ENCODE peak calls at places on chromosomes 2 and 18, in six cellular contexts. D is GM23248, M is neural progenitor cell, X is HCT116, R is SK-N-SH, S is PC-3. G is an unnamed sample.

GRCh38 chr2:76998713-76999112 is 523.5 kb downstream of the LRRTM4 start:
- DNase-seq in D (no peak), M (no peak), S (peak; percentile 43), X (no peak), R (no peak), G (no peak)

GRCh38 chr2:231662028-231662810 is 46.1 kb upstream of the PTMA start:
- DNase-seq in M (peak; percentile 98), D (peak; percentile 98), R (peak; percentile 38), X (peak; percentile 97), S (peak; percentile 97), G (peak; percentile 98)

GRCh38 chr18:72867721-72868665 is at the start of gene NETO1:
- DNase-seq in M (peak; percentile 69), R (peak; percentile 35), D (no peak), S (peak; percentile 41), X (no peak), G (no peak)

GRCh38 chr2:65017335-65017734 is 28.1 kb downstream of the SLC1A4 start:
- DNase-seq in X (no peak), M (peak; percentile 26), D (no peak), R (no peak), S (peak; percentile 28), G (no peak)

GRCh38 chr2:150526827-150527226 is 39.4 kb upstream of the RND3 start:
- DNase-seq in X (peak; percentile 72), R (no peak), M (no peak), S (peak; percentile 97), D (peak; percentile 95), G (no peak)

GRCh38 chr2:95383635-95384027 is 18.9 kb upstream of the FAHD2A start:
- DNase-seq in M (no peak), D (no peak), S (no peak), R (no peak), X (no peak), G (no peak)

GRCh38 chr2:200476836-200477235 is 33.0 kb downstream of the KCTD18 start:
- DNase-seq in D (no peak), X (no peak), M (no peak), R (no peak), S (no peak), G (no peak)

GRCh38 chr2:19033240-19033639 is 325.2 kb downstream of the OSR1 start:
- DNase-seq in M (no peak), R (no peak), X (no peak), D (no peak), S (no peak), G (no peak)

DNA sequence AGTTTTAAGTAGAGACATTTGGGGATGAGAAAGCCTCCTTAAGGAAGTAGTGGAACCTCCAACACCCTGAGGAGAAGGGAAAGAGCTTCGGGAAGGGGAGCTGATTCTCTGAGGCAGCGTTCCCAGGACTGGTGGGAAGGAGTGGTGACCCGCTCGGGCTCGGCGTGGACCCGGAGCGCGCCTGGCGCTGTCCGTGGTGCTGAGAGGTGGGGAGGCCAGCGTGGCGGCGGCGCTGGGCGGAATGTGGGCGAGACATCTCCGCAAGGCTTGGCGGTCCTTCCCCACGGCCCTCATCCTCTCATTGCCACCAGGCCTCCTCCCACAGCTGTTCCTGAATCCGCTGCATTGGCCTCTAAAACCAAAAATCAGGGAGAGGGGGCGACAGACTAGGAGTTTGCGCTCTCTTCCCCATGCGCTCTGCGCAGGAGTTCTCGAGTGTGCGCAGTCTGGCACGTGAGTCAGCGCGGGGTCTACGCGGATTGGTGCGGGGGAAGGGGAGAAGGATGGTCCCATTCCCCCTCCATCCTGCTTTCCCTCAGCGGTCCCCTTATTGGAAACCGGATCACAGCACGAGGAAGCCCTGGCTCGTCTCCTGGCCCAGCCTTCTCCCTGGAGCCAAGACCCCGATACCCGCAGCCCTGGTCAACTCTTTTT is 857 bp downstream of the RESP18 start:
- DNase-seq in X (no peak), D (peak; percentile 61), S (no peak), R (no peak), M (peak; percentile 84), G (no peak)
- TF ChIP-seq EZH2phosphoT487 in X (no peak), D (no peak), S (no peak), R (no peak), M (no peak), G (no peak)

GRCh38 chr2:7011376-7012083 is 94.3 kb downstream of the RNF144A start:
- DNase-seq in X (no peak), R (no peak), D (peak; percentile 96), M (no peak), S (peak; percentile 96), G (no peak)
- H2AFZ ChIP-seq in X (no peak overlapping the region), R (no peak overlapping the region), D (no peak overlapping the region), M (no peak overlapping the region), S (no peak overlapping the region), G (no peak overlapping the region)

DNA sequence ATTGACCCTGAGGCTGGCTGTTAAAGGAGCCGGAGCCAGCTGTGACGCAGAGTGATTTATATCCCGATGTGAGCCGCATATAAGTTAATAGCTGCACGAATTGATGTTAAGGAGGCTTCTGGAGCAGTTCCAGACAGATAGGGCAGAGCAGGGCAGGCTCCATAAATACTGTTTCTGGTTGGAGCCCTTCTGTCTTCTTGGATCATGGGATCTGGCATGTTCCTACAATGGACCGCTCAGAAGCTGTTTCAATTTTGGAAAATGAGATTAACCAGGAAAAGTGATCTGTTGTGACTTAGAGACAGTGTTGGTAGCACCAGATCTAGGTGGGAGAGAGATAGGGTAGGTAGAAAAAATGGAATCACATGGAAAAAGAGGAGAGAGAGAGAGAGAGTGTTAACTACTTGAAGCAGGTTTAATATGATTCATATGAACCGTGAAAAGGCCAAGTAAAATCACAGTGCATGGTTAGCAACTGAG is 4.8 kb upstream of the IGFBP5 start:
- DNase-seq in R (peak; percentile 71), X (no peak), D (no peak), S (no peak), M (no peak), G (no peak)
- H3K9ac ChIP-seq in R (no peak overlapping the region), X (no peak overlapping the region), D (no peak overlapping the region), S (no peak overlapping the region), M (no peak overlapping the region), G (no peak overlapping the region)

GRCh38 chr2:213764849-213765248 is 480.6 kb downstream of the SPAG16 start:
- DNase-seq in X (no peak), R (no peak), M (no peak), D (peak; percentile 2), S (peak; percentile 60), G (no peak)

GRCh38 chr2:213763358-213763757 is 479.1 kb downstream of the SPAG16 start:
- DNase-seq in R (no peak), S (no peak), M (no peak), D (no peak), X (no peak), G (no peak)

GRCh38 chr2:213763963-213764362 is 479.7 kb downstream of the SPAG16 start:
- DNase-seq in X (no peak), D (no peak), R (no peak), M (no peak), S (no peak), G (no peak)

GRCh38 chr2:213766062-213766461 is 481.8 kb downstream of the SPAG16 start:
- DNase-seq in M (no peak), R (no peak), D (no peak), X (no peak), S (no peak), G (no peak)

DNA sequence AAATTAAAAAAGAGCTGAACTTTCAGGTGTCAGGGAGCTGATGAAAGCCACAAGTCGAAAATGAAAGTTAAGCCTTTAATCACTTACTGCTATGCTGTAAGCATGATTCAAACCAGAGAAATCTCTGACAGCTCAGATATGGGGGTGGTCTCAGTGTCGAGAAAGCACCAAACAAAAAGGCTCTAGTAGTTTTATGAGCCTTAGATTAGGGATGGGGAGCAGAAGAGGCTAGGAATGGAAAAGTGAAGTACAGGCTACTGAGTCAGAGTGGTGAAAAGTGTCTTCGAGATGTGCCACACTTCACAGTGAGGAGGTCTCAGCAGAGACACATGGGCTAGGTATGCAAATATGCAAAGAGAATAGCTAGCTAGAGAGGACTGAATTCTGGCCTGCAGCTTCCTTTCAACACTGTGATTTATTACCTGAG is 482.2 kb downstream of the SPAG16 start:
- DNase-seq in R (no peak), S (no peak), X (no peak), M (no peak), D (peak; percentile 51), G (peak; percentile 75)
- TF ChIP-seq EZH2phosphoT487 in R (no peak), S (no peak), X (no peak), M (no peak), D (no peak), G (no peak)

DNA sequence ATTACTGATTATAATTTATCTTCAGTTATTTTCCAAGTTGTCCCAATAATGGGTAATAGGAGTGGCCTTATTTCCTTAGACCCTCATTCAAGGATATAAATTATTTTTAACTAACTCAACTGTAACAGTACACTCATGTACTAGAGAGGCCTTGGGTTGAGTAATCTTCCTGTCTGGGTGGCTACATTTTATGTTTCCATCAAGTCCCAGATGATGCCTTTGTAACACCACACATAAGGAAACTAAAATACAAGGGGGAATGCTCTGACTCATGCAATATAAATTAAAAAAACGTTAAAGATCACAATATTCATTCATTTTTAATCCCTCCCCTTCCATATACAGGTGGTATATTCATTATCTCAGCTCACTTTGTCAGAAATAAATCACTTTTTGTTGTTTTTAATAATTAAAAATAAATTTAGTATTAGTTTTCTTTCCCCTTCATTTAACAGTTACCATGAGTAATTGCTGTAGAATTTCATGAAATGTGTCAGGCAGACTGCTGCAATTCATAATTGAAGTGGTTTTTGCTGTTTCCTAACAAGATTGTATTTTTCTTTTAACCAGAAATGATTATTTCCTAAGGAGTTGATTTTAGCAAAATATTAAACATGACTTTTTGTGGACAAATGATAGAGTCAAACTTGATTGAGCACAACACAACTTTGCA is 1403.6 kb downstream of the SUCLG1 start:
- DNase-seq in D (peak; percentile 70), S (peak; percentile 69), R (no peak), X (no peak), M (no peak), G (no peak)
- H2AFZ ChIP-seq in D (no peak overlapping the region), S (no peak overlapping the region), R (no peak overlapping the region), X (no peak overlapping the region), M (no peak overlapping the region), G (no peak overlapping the region)

GRCh38 chr2:120177011-120177621 is 46.1 kb downstream of the TMEM185B start:
- DNase-seq in D (no peak), X (no peak), S (no peak), M (peak; percentile 10), R (no peak), G (peak; percentile 87)
- H3K9ac ChIP-seq in D (no peak overlapping the region), X (no peak overlapping the region), S (no peak overlapping the region), M (no peak overlapping the region), R (no peak overlapping the region), G (peak overlapping the region; percentile 41)

DNA sequence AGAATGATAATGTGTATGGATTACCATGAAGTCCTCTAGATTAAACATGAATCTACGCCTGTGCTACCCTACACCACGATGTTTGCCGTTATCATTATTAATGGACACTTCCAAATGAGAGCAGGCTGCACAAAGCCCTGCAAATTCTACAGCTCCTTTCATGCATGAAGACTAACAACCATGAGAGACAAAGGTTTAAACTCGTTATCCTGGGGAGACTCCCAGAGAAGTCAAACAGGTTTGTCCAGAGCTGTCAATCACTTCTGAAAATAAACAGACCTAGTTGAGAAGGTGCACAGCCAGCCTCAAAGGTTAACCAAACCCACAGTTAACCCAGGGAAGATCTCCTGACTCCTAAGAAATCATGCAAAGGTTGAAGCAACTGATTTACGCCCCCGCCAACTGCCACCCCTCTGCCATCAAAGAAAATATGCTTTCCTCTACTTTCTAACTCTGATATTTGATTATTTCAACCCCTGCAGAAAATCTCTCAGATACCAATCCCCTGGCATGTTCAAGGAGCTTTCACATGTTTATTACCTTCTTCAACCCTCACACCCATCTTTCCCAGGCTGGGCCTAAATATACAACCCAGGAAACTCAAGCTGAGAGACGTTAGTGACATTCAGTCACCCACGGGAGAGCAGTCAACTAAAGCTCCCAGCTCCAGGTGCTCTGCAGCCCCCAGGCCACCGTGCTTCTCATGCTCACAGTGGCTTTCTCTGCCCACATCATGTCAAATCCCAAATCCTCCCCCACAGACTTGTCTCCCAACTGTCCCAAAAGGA is 35.9 kb downstream of the MYO5B start:
- DNase-seq in X (no peak), S (peak; percentile 79), M (peak; percentile 55), D (no peak), R (no peak), G (no peak)
- TF ChIP-seq EZH2phosphoT487 in X (no peak), S (no peak), M (no peak), D (no peak), R (no peak), G (no peak)